ENCODE peak calls at places on chromosomes 3 and 15, in seven cellular contexts. W is H1, X is SK-N-SH, V is GM12878, K is HCT116, G is K562, Y is HepG2. T is an unnamed sample.

GRCh38 chr15:70383856-70384255 is 286.1 kb upstream of the TLE3 start:
- DNase-seq in K (no peak), W (no peak), V (no peak), G (no peak), X (no peak), Y (no peak), T (no peak)

GRCh38 chr3:65758871-65759598 is 279.7 kb downstream of the MAGI1 start:
- DNase-seq in G (no peak), Y (no peak), V (no peak), K (no peak), X (no peak), W (no peak), T (no peak)

GRCh38 chr15:35674873-35675781 is 129.2 kb upstream of the DPH6 start:
- DNase-seq in G (no peak), Y (no peak), K (no peak), X (peak), W (no peak), V (peak), T (no peak)

GRCh38 chr15:84949043-84949442 is 32.6 kb upstream of the PDE8A start:
- DNase-seq in X (no peak), Y (no peak), W (no peak), G (no peak), V (no peak), K (no peak), T (no peak)

GRCh38 chr3:160904691-160905090 is 148.7 kb downstream of the PPM1L start:
- DNase-seq in K (no peak), W (no peak), V (no peak), X (no peak), Y (no peak), G (no peak), T (no peak)

GRCh38 chr15:60444289-60444912 is 34.5 kb downstream of the ICE2 start:
- DNase-seq in V (no peak), W (no peak), K (no peak), X (peak), Y (peak), G (no peak), T (peak)

GRCh38 chr3:5126586-5126985 is 4.5 kb downstream of the ARL8B start:
- DNase-seq in K (no peak), X (no peak), V (no peak), W (no peak), Y (no peak), G (no peak), T (no peak)

GRCh38 chr15:59976480-59976879 is 27.6 kb upstream of the FOXB1 start:
- DNase-seq in G (no peak), X (no peak), W (no peak), V (peak), Y (no peak), K (no peak), T (no peak)

GRCh38 chr3:69500604-69501003 is 114.7 kb upstream of the FRMD4B start:
- DNase-seq in V (no peak), Y (no peak), W (no peak), G (no peak), X (no peak), K (no peak), T (no peak)

GRCh38 chr15:39364721-39365120 is 216.2 kb upstream of the THBS1 start:
- DNase-seq in V (no peak), G (no peak), K (no peak), X (no peak), W (no peak), Y (no peak), T (no peak)

GRCh38 chr15:68285243-68285980 is 7.9 kb downstream of the FEM1B start:
- DNase-seq in K (no peak), X (no peak), G (no peak), W (no peak), Y (peak), V (no peak), T (no peak)

GRCh38 chr3:195032106-195032759 is 238.7 kb downstream of the XXYLT1 start:
- DNase-seq in X (no peak), K (no peak), Y (no peak), W (no peak), G (no peak), V (no peak), T (no peak)

GRCh38 chr15:85277847-85278246 is 102.6 kb upstream of the AKAP13 start:
- DNase-seq in G (no peak), V (no peak), Y (no peak), X (no peak), W (no peak), K (no peak), T (no peak)

GRCh38 chr3:147449669-147450068 is 40.5 kb downstream of the ZIC1 start:
- DNase-seq in K (no peak), V (no peak), W (no peak), G (no peak), X (no peak), Y (no peak), T (no peak)

GRCh38 chr15:77075528-77075927 is 4.6 kb upstream of the TSPAN3 start:
- DNase-seq in X (no peak), Y (peak), V (no peak), G (no peak), W (no peak), K (no peak), T (peak)

GRCh38 chr15:56077071-56077470 is 83.7 kb upstream of the NEDD4 start:
- DNase-seq in Y (no peak), W (no peak), G (no peak), V (no peak), X (no peak), K (no peak), T (no peak)

GRCh38 chr15:99692825-99693224 is 40.4 kb downstream of the LYSMD4 start:
- DNase-seq in Y (no peak), G (no peak), K (no peak), X (no peak), W (no peak), V (no peak), T (no peak)

GRCh38 chr3:104920512-104920911 is 446.2 kb upstream of the ALCAM start:
- DNase-seq in W (no peak), Y (no peak), G (no peak), X (no peak), V (no peak), K (no peak), T (no peak)

GRCh38 chr15:90718232-90718631 is 1.1 kb downstream of the BLM start:
- DNase-seq in Y (no peak), K (no peak), W (no peak), V (no peak), X (no peak), G (no peak), T (no peak)

GRCh38 chr3:46135475-46135874 is 72.6 kb downstream of the CCR1 start:
- DNase-seq in K (no peak), X (no peak), W (no peak), Y (no peak), G (no peak), V (no peak), T (no peak)

GRCh38 chr3:28916713-28917499 is 364.0 kb upstream of the RBMS3 start:
- DNase-seq in W (peak), X (peak), G (no peak), Y (no peak), K (no peak), V (peak), T (peak)

GRCh38 chr3:71253169-71253568 is 330.4 kb downstream of the FOXP1 start:
- DNase-seq in X (no peak), V (no peak), G (no peak), W (no peak), K (no peak), Y (no peak), T (no peak)

GRCh38 chr3:50627407-50628051 is 10.6 kb downstream of the MAPKAPK3 start:
- DNase-seq in V (no peak), X (peak), W (no peak), G (no peak), K (peak), Y (no peak), T (no peak)

GRCh38 chr3:177561365-177561764 is 364.1 kb upstream of the TBL1XR1 start:
- DNase-seq in W (no peak), G (no peak), X (peak), Y (no peak), V (no peak), K (no peak), T (no peak)

GRCh38 chr15:28930476-28931291 is 44.9 kb downstream of the APBA2 start:
- DNase-seq in Y (no peak), V (no peak), W (no peak), G (no peak), K (no peak), X (no peak), T (no peak)

GRCh38 chr3:155664922-155665695 is 79.8 kb downstream of the PLCH1 start:
- DNase-seq in V (no peak), G (no peak), K (peak), W (no peak), X (no peak), Y (peak), T (peak)

GRCh38 chr3:67083277-67083676 is 85.2 kb downstream of the KBTBD8 start:
- DNase-seq in G (no peak), Y (no peak), K (no peak), X (no peak), V (peak), W (no peak), T (no peak)

DNA sequence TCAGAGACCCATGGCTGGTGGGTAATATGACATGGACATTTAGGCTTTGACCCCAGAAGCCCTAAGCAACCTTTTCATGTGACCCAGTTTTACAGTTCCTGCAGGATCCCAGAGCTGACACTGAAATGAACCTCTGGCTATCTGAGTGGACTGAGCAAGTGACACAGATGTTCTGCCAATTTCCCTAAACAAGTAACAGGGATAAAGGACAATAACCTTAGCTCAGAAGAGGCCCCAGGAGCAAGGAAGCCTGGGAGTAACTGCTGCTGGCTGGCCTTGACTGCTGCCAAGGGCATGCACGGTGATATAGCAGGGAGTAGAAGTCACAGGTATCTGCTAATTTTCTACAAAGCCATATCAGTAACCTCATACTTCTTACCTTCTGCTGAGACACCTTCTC is 177.9 kb downstream of the CHL1 start:
- DNase-seq in X (no peak), G (no peak), K (no peak), Y (no peak), W (no peak), V (no peak), T (no peak)
- TF ChIP-seq JUND in X (no peak), G (no peak), K (no peak), Y (no peak), W (no peak), V (no peak), T (no peak)

DNA sequence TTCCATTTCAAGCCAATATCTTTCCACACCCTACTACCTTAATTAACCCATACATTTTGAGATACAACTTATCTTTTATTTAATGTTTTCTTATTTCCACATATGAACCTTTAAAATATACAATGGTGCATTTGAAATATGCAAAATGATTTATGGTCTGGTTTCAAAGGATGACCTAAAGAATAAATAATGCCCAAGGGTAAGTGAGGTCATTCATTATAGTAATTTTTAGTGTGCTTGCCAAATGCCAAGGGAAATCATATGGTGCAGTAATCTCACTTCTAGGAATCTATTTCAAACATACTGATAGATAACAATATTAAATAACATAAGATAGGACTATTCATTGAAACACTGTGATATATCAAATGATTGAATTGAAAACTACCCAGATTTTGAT is 1055.4 kb downstream of the AGBL1 start:
- DNase-seq in X (no peak), V (no peak), Y (no peak), W (no peak), G (no peak), K (no peak), T (no peak)
- TF ChIP-seq JUND in X (no peak), V (no peak), Y (no peak), W (no peak), G (no peak), K (no peak), T (no peak)

GRCh38 chr3:129594907-129595390 is 11.5 kb downstream of the PLXND1 start:
- DNase-seq in G (no peak), V (no peak), Y (peak), W (no peak), K (no peak), X (no peak), T (no peak)

GRCh38 chr3:129591932-129592331 is 14.5 kb downstream of the PLXND1 start:
- DNase-seq in G (no peak), W (no peak), V (no peak), K (no peak), X (no peak), Y (no peak), T (no peak)

GRCh38 chr3:129592362-129593150 is 13.9 kb downstream of the PLXND1 start:
- DNase-seq in W (peak), X (no peak), K (no peak), Y (no peak), V (no peak), G (no peak), T (no peak)

GRCh38 chr3:129593230-129593594 is 13.3 kb downstream of the PLXND1 start:
- DNase-seq in K (no peak), W (peak), G (no peak), V (no peak), Y (no peak), X (no peak), T (no peak)

GRCh38 chr3:129593595-129594339 is 12.7 kb downstream of the PLXND1 start:
- DNase-seq in G (no peak), X (no peak), K (no peak), Y (peak), W (peak), V (no peak), T (no peak)
- TF ChIP-seq JUND in G (no peak), X (no peak), K (no peak), Y (no peak), W (no peak), V (no peak), T (no peak)

DNA sequence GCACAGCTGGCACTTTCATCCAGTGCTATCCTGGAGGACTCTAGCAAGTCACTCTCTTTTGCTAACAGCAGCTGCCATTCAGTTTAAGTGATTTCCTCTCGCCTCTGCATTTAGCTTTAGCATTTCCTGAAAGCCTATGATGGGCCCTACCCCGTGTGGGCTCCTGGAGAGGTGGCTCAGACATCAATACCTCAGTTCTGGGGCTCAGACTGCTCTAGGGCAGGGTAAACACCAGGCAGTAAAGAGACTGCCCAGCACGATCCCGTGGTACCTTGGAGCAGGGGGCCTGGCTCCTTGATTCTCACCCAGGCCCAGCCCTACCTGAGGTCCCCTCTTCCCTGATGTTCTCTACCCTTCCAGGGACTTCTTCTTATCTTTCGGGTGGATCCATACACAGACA is 83.3 kb upstream of the SNRPA1 start:
- DNase-seq in Y (no peak), W (no peak), V (no peak), G (no peak), K (no peak), X (no peak), T (no peak)
- TF ChIP-seq JUND in Y (no peak), W (no peak), V (no peak), G (no peak), K (no peak), X (no peak), T (no peak)

GRCh38 chr3:133746722-133747086 is 511 bp downstream of the TF start:
- DNase-seq in V (no peak), K (no peak), G (no peak), X (peak), Y (no peak), W (no peak), T (no peak)

GRCh38 chr3:133745981-133746721 is at the start of gene TF:
- DNase-seq in K (no peak), V (no peak), G (no peak), W (no peak), Y (peak), X (peak), T (no peak)

GRCh38 chr3:133744241-133744640 is 2.0 kb upstream of the TF start:
- DNase-seq in G (no peak), K (no peak), W (no peak), Y (no peak), X (no peak), V (no peak), T (no peak)

GRCh38 chr3:133745108-133745507 is 1.1 kb upstream of the TF start:
- DNase-seq in Y (no peak), W (no peak), X (no peak), G (no peak), V (no peak), K (no peak), T (no peak)

GRCh38 chr3:133742351-133743091 is 3.7 kb upstream of the TF start:
- DNase-seq in K (peak), Y (peak), X (no peak), V (peak), G (no peak), W (no peak), T (peak)
- TF ChIP-seq JUND in K (no peak), Y (peak), X (no peak), V (no peak), G (no peak), W (no peak), T (no peak)

DNA sequence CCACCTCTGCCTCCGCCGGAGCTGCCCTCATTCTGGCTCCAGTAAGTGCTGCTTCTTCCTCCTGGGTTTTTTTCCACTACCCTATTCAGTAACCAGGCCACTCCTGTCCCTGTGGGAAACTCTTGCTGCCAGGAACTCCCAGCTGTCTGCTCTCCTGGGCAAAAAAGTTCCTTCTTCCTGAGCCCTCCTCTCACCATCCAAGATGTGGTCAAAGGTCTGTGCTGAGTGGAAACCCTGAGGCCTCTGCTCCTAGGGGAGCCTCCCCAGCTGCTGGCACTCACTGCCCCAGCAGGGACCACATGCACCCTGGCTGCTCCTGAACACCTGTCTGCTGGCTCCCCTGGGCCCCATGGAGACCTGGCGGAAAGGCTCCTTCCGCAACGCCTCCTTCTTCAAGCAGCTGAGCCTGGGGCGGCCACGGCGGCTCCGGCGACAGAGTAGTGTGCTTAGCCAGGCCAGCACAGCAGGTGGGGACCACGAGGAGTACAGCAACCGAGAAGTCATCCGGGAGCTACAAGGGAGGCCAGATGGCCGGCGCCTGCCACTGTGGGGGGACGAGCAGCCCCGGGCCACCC is 454 bp downstream of the C15orf62 start:
- DNase-seq in V (no peak), X (peak), W (no peak), K (no peak), Y (no peak), G (no peak), T (no peak)
- TF ChIP-seq JUND in V (no peak), X (no peak), W (no peak), K (no peak), Y (no peak), G (no peak), T (no peak)

GRCh38 chr3:57805263-57805662 is 49.2 kb downstream of the SLMAP start:
- DNase-seq in V (no peak), K (no peak), W (no peak), X (no peak), G (no peak), Y (no peak), T (no peak)

GRCh38 chr3:57809609-57809968 is 53.5 kb downstream of the SLMAP start:
- DNase-seq in K (no peak), W (no peak), G (no peak), Y (no peak), V (no peak), X (no peak), T (no peak)

GRCh38 chr3:57803647-57804081 is 47.6 kb downstream of the SLMAP start:
- DNase-seq in G (no peak), K (peak), W (no peak), X (no peak), V (no peak), Y (no peak), T (peak)

GRCh38 chr3:57808961-57809608 is 53.0 kb downstream of the SLMAP start:
- DNase-seq in W (no peak), G (no peak), Y (no peak), X (no peak), V (no peak), K (no peak), T (no peak)

DNA sequence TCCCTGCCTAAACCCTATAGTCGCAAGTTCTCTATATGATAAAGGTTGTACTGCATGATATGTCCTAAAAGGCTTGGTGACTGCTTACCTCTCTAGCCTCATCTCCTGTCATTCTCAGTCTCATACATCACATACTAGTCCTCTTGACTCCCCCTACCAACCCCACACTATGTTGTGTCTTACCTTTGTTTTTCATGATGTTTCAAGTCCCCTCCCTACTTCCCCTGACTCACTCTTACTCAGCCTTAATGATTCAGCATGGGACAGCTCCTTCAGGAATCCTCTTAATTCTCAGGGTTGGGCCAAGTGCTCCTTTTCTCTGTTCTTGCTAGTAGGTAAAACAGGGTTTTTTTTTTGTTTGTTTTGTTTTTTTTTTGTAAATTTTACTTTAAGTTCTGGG is 49.6 kb downstream of the SLMAP start:
- DNase-seq in G (peak), K (peak), X (no peak), W (no peak), Y (no peak), V (no peak), T (no peak)
- TF ChIP-seq JUND in G (peak), K (peak), X (peak), W (peak), Y (no peak), V (no peak), T (no peak)